ENCODE peak calls at places on chromosomes 3 and 15, in ten cellular contexts. X, K, I, H, B, D, U, M, Z and E are unnamed samples.

GRCh38 chr3:192834428-192834827 is 83.2 kb downstream of the MB21D2 start:
- DNase-seq in X (no peak), K (no peak), I (no peak), H (peak; percentile 54), B (no peak), D (no peak), U (no peak), M (no peak), Z (no peak), E (no peak)

GRCh38 chr3:49534581-49535495 is 19.4 kb upstream of the BSN start:
- DNase-seq in X (peak; percentile 21), K (no peak), I (no peak), H (peak; percentile 53), B (no peak), D (no peak), U (no peak), M (peak; percentile 61), Z (no peak), E (peak; percentile 37)

GRCh38 chr15:36940636-36941285 is 159.6 kb downstream of the MEIS2 start:
- DNase-seq in X (no peak), K (no peak), I (no peak), H (no peak), B (no peak), D (no peak), U (no peak), M (no peak), Z (no peak), E (no peak)

GRCh38 chr3:78969483-78969882 is 798.3 kb downstream of the ROBO1 start:
- DNase-seq in X (no peak), K (no peak), I (no peak), H (no peak), B (no peak), D (no peak), U (no peak), M (no peak), Z (no peak), E (no peak)

GRCh38 chr3:156431334-156432121 is 123.4 kb downstream of the SSR3 start:
- DNase-seq in X (peak; percentile 22), K (no peak), I (no peak), H (peak; percentile 20), B (no peak), D (no peak), U (no peak), M (no peak), Z (no peak), E (no peak)

GRCh38 chr3:48440590-48440958 is 517 bp downstream of the TMA7 start:
- DNase-seq in X (no peak), K (no peak), I (no peak), H (no peak), B (no peak), D (no peak), U (no peak), M (no peak), Z (no peak), E (no peak)

GRCh38 chr3:128236667-128237066 is 83.4 kb downstream of the EEFSEC start:
- DNase-seq in X (no peak), K (peak; percentile 39), I (no peak), H (no peak), B (no peak), D (no peak), U (no peak), M (peak; percentile 67), Z (no peak), E (no peak)

GRCh38 chr3:167913218-167913902 is 177.8 kb downstream of the SERPINI1 start:
- DNase-seq in X (peak; percentile 79), K (no peak), I (no peak), H (peak; percentile 7), B (no peak), D (no peak), U (no peak), M (no peak), Z (no peak), E (no peak)

GRCh38 chr15:101057841-101058407 is 138.8 kb downstream of the LRRK1 start:
- DNase-seq in X (no peak), K (no peak), I (no peak), H (no peak), B (no peak), D (no peak), U (no peak), M (no peak), Z (no peak), E (no peak)

GRCh38 chr3:100151024-100151707 is 36.9 kb upstream of the FILIP1L start:
- DNase-seq in X (no peak), K (no peak), I (no peak), H (no peak), B (no peak), D (no peak), U (no peak), M (no peak), Z (no peak), E (no peak)

GRCh38 chr3:100086401-100086800 is 27.9 kb downstream of the FILIP1L start:
- DNase-seq in X (no peak), K (no peak), I (no peak), H (peak; percentile 68), B (no peak), D (no peak), U (no peak), M (no peak), Z (no peak), E (no peak)

GRCh38 chr15:99451484-99451883 is 114.3 kb upstream of the MEF2A start:
- DNase-seq in X (no peak), K (peak; percentile 75), I (no peak), H (no peak), B (no peak), D (peak; percentile 38), U (no peak), M (no peak), Z (no peak), E (no peak)

GRCh38 chr3:194327414-194328079 is 23.6 kb downstream of the CPN2 start:
- DNase-seq in X (no peak), K (no peak), I (no peak), H (no peak), B (no peak), D (no peak), U (no peak), M (no peak), Z (no peak), E (no peak)

GRCh38 chr3:197942956-197943556 is 6.9 kb upstream of the RPL35A start:
- DNase-seq in X (peak; percentile 61), K (no peak), I (no peak), H (peak; percentile 48), B (no peak), D (no peak), U (no peak), M (no peak), Z (peak; percentile 52), E (no peak)

GRCh38 chr15:67832031-67832551 is 6.8 kb downstream of the SKOR1 start:
- DNase-seq in X (peak; percentile 32), K (no peak), I (no peak), H (peak; percentile 55), B (no peak), D (peak; percentile 62), U (no peak), M (no peak), Z (no peak), E (no peak)

GRCh38 chr3:141056716-141057115 is 5.6 kb downstream of the SPSB4 start:
- DNase-seq in X (no peak), K (no peak), I (no peak), H (no peak), B (no peak), D (no peak), U (no peak), M (no peak), Z (no peak), E (no peak)

GRCh38 chr15:33149919-33150318 is 44.6 kb downstream of the FMN1 start:
- DNase-seq in X (peak; percentile 39), K (no peak), I (no peak), H (peak; percentile 65), B (no peak), D (no peak), U (no peak), M (no peak), Z (no peak), E (no peak)

GRCh38 chr15:90988249-90988648 is 6.1 kb downstream of the PRC1 start:
- DNase-seq in X (no peak), K (no peak), I (no peak), H (no peak), B (no peak), D (no peak), U (no peak), M (no peak), Z (no peak), E (no peak)

GRCh38 chr3:143565943-143566342 is 282.3 kb downstream of the SLC9A9 start:
- DNase-seq in X (no peak), K (no peak), I (no peak), H (no peak), B (no peak), D (no peak), U (no peak), M (no peak), Z (no peak), E (no peak)

GRCh38 chr3:171986208-171986607 is 53.2 kb upstream of the FNDC3B start:
- DNase-seq in X (no peak), K (no peak), I (no peak), H (no peak), B (no peak), D (no peak), U (no peak), M (no peak), Z (no peak), E (no peak)

GRCh38 chr15:61049934-61050333 is 179.2 kb downstream of the RORA start:
- DNase-seq in X (peak; percentile 81), K (no peak), I (no peak), H (peak; percentile 83), B (no peak), D (no peak), U (no peak), M (no peak), Z (no peak), E (peak; percentile 42)

GRCh38 chr3:168024537-168024941 is 71.2 kb downstream of the GOLIM4 start:
- DNase-seq in X (peak; percentile 100), K (no peak), I (no peak), H (peak; percentile 99), B (peak; percentile 78), D (no peak), U (no peak), M (peak; percentile 71), Z (no peak), E (no peak)

GRCh38 chr3:172836390-172836997 is 86.0 kb downstream of the ECT2 start:
- DNase-seq in X (peak; percentile 59), K (no peak), I (no peak), H (peak; percentile 69), B (no peak), D (no peak), U (no peak), M (peak; percentile 8), Z (peak; percentile 3), E (no peak)

GRCh38 chr3:61788623-61789507 is 227.5 kb downstream of the PTPRG start:
- DNase-seq in X (no peak), K (no peak), I (no peak), H (no peak), B (no peak), D (no peak), U (no peak), M (no peak), Z (no peak), E (no peak)

GRCh38 chr3:99640214-99640851 is 1.9 kb downstream of the COL8A1 start:
- DNase-seq in X (no peak), K (no peak), I (no peak), H (peak; percentile 58), B (no peak), D (no peak), U (no peak), M (no peak), Z (no peak), E (no peak)

GRCh38 chr15:77942611-77943211 is 134.8 kb downstream of the TBC1D2B start:
- DNase-seq in X (no peak), K (peak; percentile 80), I (no peak), H (no peak), B (no peak), D (no peak), U (no peak), M (no peak), Z (no peak), E (no peak)